ENCODE peak calls at places on chromosomes 16 and 17, in nine cellular contexts. E is right cardiac atrium; U is Right ventricle myocardium superior; C is activated T-cell treated with anti-CD3 and anti-CD28 coated beads, Interleukin-2, amount 50 U/mL, for 72 hours; H is stimulated activated memory B cell treated with anti-CD40 and anti-IgM and Interleukin-4, amounts not matched to agents 10 μg/mL and 1 μg/mL and 100 μg/mL, for 72 hours; Y is T-cell; Z is stimulated activated naive CD8-positive, alpha-beta T cell treated with anti-CD3 and anti-CD28 coated beads, Interleukin-15, Interleukin-2, amounts not matched to agents 100 U/mL and 50 U/mL, for 24 hours; R is SK-N-SH treated with all-trans-retinoic acid at 6 μM for 48 hours; O is activated CD4-positive, alpha-beta T cell treated with anti-CD3 and anti-CD28 coated beads for 36 hours. A is an unnamed sample.

GRCh38 chr17:13002761-13003453 is 14.9 kb downstream of the ELAC2 start:
- ATAC-seq in C (no peak), O (no peak), E (peak), Y (peak), H (peak), Z (no peak), U (peak), R (peak), A (peak)

GRCh38 chr17:77034677-77035424 is 105.9 kb upstream of the SEC14L1 start:
- ATAC-seq in C (no peak), R (no peak), O (no peak), E (no peak), Z (no peak), H (no peak), U (no peak), Y (no peak), A (no peak)

GRCh38 chr17:80742091-80742490 is 197.5 kb downstream of the RPTOR start:
- ATAC-seq in C (no peak), H (no peak), E (no peak), R (no peak), O (no peak), Y (no peak), U (no peak), Z (no peak), A (no peak)

GRCh38 chr17:2865228-2865627 is 69.0 kb downstream of the RAP1GAP2 start:
- ATAC-seq in Y (no peak), H (no peak), E (no peak), C (no peak), R (no peak), O (no peak), U (no peak), Z (no peak), A (no peak)

GRCh38 chr17:6186998-6187397 is 116.8 kb downstream of the WSCD1 start:
- ATAC-seq in C (no peak), E (no peak), Y (no peak), R (no peak), O (no peak), H (no peak), Z (no peak), U (no peak), A (no peak)

GRCh38 chr17:82281502-82282238 is 8.2 kb upstream of the CSNK1D start:
- ATAC-seq in H (no peak), C (peak), Y (no peak), O (peak), Z (peak), U (no peak), E (peak), R (peak), A (no peak)

GRCh38 chr17:73071387-73071999 is 21.0 kb downstream of the SLC39A11 start:
- ATAC-seq in Y (no peak), U (peak), R (no peak), O (no peak), H (no peak), Z (no peak), C (no peak), E (no peak), A (peak)

GRCh38 chr16:46721885-46722284 is 26.3 kb downstream of the MYLK3 start:
- ATAC-seq in R (no peak), Z (no peak), Y (no peak), H (no peak), O (no peak), E (no peak), U (peak), C (no peak), A (no peak)

GRCh38 chr17:68600123-68600880 is 865 bp downstream of the FAM20A start:
- ATAC-seq in Z (peak), C (peak), R (peak), E (peak), H (peak), O (peak), Y (no peak), U (peak), A (peak)

GRCh38 chr17:50588391-50589111 is 28.0 kb downstream of the CACNA1G start:
- ATAC-seq in U (peak), O (no peak), R (peak), Z (no peak), C (no peak), H (no peak), E (peak), Y (no peak), A (no peak)

GRCh38 chr16:2236362-2237075 is at the start of gene DNASE1L2:
- ATAC-seq in C (no peak), U (peak), H (no peak), E (peak), O (peak), Z (no peak), R (peak), Y (peak), A (peak)

GRCh38 chr17:72296456-72296855 is 175.6 kb downstream of the SOX9 start:
- ATAC-seq in E (no peak), U (no peak), R (no peak), O (no peak), Z (no peak), C (no peak), Y (no peak), H (no peak), A (no peak)